ENCODE peak calls at places on chromosomes 5 and 9, in seven cellular contexts. One of them, this sample, is unnamed.

GRCh38 chr9:100098241-100098886 is 436 bp downstream of the ERP44 start:
- DNase-seq in mucosa of descending colon: peak; percentile 75
- DNase-seq in fibroblast of pulmonary artery: peak; percentile 50
- DNase-seq in CD8-positive, alpha-beta T cell: no peak
- DNase-seq in AG04450: peak; percentile 6
- DNase-seq in type B pancreatic cell: peak; percentile 69
- DNase-seq in esophagus squamous epithelium: no peak
- DNase-seq in this sample: no peak

GRCh38 chr9:5719546-5719945 is 90.6 kb downstream of the RIC1 start:
- DNase-seq in mucosa of descending colon: no peak
- DNase-seq in fibroblast of pulmonary artery: peak; percentile 27
- DNase-seq in CD8-positive, alpha-beta T cell: no peak
- DNase-seq in AG04450: no peak
- DNase-seq in type B pancreatic cell: no peak
- DNase-seq in esophagus squamous epithelium: no peak
- DNase-seq in this sample: no peak

GRCh38 chr5:106121972-106122605 is 1548.6 kb downstream of the EFNA5 start:
- DNase-seq in mucosa of descending colon: peak; percentile 44
- DNase-seq in fibroblast of pulmonary artery: peak; percentile 19
- DNase-seq in CD8-positive, alpha-beta T cell: no peak
- DNase-seq in AG04450: no peak
- DNase-seq in type B pancreatic cell: no peak
- DNase-seq in esophagus squamous epithelium: no peak
- DNase-seq in this sample: peak; percentile 28

GRCh38 chr5:129857124-129857523 is 47.1 kb upstream of the CHSY3 start:
- DNase-seq in mucosa of descending colon: no peak
- DNase-seq in fibroblast of pulmonary artery: peak; percentile 19
- DNase-seq in CD8-positive, alpha-beta T cell: no peak
- DNase-seq in AG04450: no peak
- DNase-seq in type B pancreatic cell: no peak
- DNase-seq in esophagus squamous epithelium: no peak
- DNase-seq in this sample: no peak

GRCh38 chr5:62256161-62257017 is 49.6 kb upstream of the KIF2A start:
- DNase-seq in mucosa of descending colon: no peak
- DNase-seq in fibroblast of pulmonary artery: peak; percentile 30
- DNase-seq in CD8-positive, alpha-beta T cell: no peak
- DNase-seq in AG04450: no peak
- DNase-seq in type B pancreatic cell: no peak
- DNase-seq in esophagus squamous epithelium: no peak
- DNase-seq in this sample: no peak

GRCh38 chr5:111673896-111674626 is 82.9 kb downstream of the NREP start:
- DNase-seq in mucosa of descending colon: no peak
- DNase-seq in fibroblast of pulmonary artery: no peak
- DNase-seq in CD8-positive, alpha-beta T cell: no peak
- DNase-seq in AG04450: no peak
- DNase-seq in type B pancreatic cell: no peak
- DNase-seq in esophagus squamous epithelium: no peak
- DNase-seq in this sample: no peak

GRCh38 chr5:128532127-128532526 is 5.9 kb downstream of the FBN2 start:
- DNase-seq in mucosa of descending colon: no peak
- DNase-seq in fibroblast of pulmonary artery: no peak
- DNase-seq in CD8-positive, alpha-beta T cell: no peak
- DNase-seq in AG04450: no peak
- DNase-seq in type B pancreatic cell: no peak
- DNase-seq in esophagus squamous epithelium: no peak
- DNase-seq in this sample: no peak

GRCh38 chr9:77163889-77164288 is 13.4 kb upstream of the VPS13A start:
- DNase-seq in mucosa of descending colon: no peak
- DNase-seq in fibroblast of pulmonary artery: peak; percentile 91
- DNase-seq in CD8-positive, alpha-beta T cell: no peak
- DNase-seq in AG04450: no peak
- DNase-seq in type B pancreatic cell: no peak
- DNase-seq in esophagus squamous epithelium: no peak
- DNase-seq in this sample: no peak

GRCh38 chr9:106403081-106403480 is 459.9 kb upstream of the ZNF462 start:
- DNase-seq in mucosa of descending colon: no peak
- DNase-seq in fibroblast of pulmonary artery: peak; percentile 0
- DNase-seq in CD8-positive, alpha-beta T cell: no peak
- DNase-seq in AG04450: no peak
- DNase-seq in type B pancreatic cell: no peak
- DNase-seq in esophagus squamous epithelium: no peak
- DNase-seq in this sample: no peak

GRCh38 chr9:31034311-31034710 is 1350.1 kb upstream of the ACO1 start:
- DNase-seq in mucosa of descending colon: no peak
- DNase-seq in fibroblast of pulmonary artery: peak; percentile 15
- DNase-seq in CD8-positive, alpha-beta T cell: no peak
- DNase-seq in AG04450: no peak
- DNase-seq in type B pancreatic cell: no peak
- DNase-seq in esophagus squamous epithelium: no peak
- DNase-seq in this sample: no peak

GRCh38 chr9:97388721-97389238 is 23.1 kb upstream of the TDRD7 start:
- DNase-seq in mucosa of descending colon: no peak
- DNase-seq in fibroblast of pulmonary artery: no peak
- DNase-seq in CD8-positive, alpha-beta T cell: no peak
- DNase-seq in AG04450: no peak
- DNase-seq in type B pancreatic cell: no peak
- DNase-seq in esophagus squamous epithelium: no peak
- DNase-seq in this sample: no peak

GRCh38 chr9:34079181-34079580 is 30.5 kb upstream of the UBAP2 start:
- DNase-seq in mucosa of descending colon: no peak
- DNase-seq in fibroblast of pulmonary artery: peak; percentile 24
- DNase-seq in CD8-positive, alpha-beta T cell: no peak
- DNase-seq in AG04450: no peak
- DNase-seq in type B pancreatic cell: no peak
- DNase-seq in esophagus squamous epithelium: no peak
- DNase-seq in this sample: no peak

GRCh38 chr5:125134216-125135081 is 388.0 kb upstream of the ZNF608 start:
- DNase-seq in mucosa of descending colon: no peak
- DNase-seq in fibroblast of pulmonary artery: peak; percentile 84
- DNase-seq in CD8-positive, alpha-beta T cell: no peak
- DNase-seq in AG04450: no peak
- DNase-seq in type B pancreatic cell: no peak
- DNase-seq in esophagus squamous epithelium: no peak
- DNase-seq in this sample: no peak

GRCh38 chr9:132169672-132170392 is 8.0 kb downstream of the NTNG2 start:
- DNase-seq in mucosa of descending colon: peak; percentile 55
- DNase-seq in fibroblast of pulmonary artery: peak; percentile 65
- DNase-seq in CD8-positive, alpha-beta T cell: peak; percentile 47
- DNase-seq in AG04450: peak; percentile 8
- DNase-seq in type B pancreatic cell: no peak
- DNase-seq in esophagus squamous epithelium: no peak
- DNase-seq in this sample: peak; percentile 56

GRCh38 chr9:127693143-127693542 is 13.6 kb upstream of the CFAP157 start:
- DNase-seq in mucosa of descending colon: no peak
- DNase-seq in fibroblast of pulmonary artery: no peak
- DNase-seq in CD8-positive, alpha-beta T cell: no peak
- DNase-seq in AG04450: no peak
- DNase-seq in type B pancreatic cell: no peak
- DNase-seq in esophagus squamous epithelium: no peak
- DNase-seq in this sample: no peak

GRCh38 chr9:109010676-109011655 is 2.3 kb downstream of the CTNNAL1 start:
- DNase-seq in mucosa of descending colon: no peak
- DNase-seq in fibroblast of pulmonary artery: peak; percentile 83
- DNase-seq in CD8-positive, alpha-beta T cell: peak; percentile 9
- DNase-seq in AG04450: peak; percentile 64
- DNase-seq in type B pancreatic cell: no peak
- DNase-seq in esophagus squamous epithelium: no peak
- DNase-seq in this sample: no peak

GRCh38 chr5:123116063-123116462 is 27.0 kb downstream of the PRDM6 start:
- DNase-seq in mucosa of descending colon: no peak
- DNase-seq in fibroblast of pulmonary artery: no peak
- DNase-seq in CD8-positive, alpha-beta T cell: no peak
- DNase-seq in AG04450: no peak
- DNase-seq in type B pancreatic cell: no peak
- DNase-seq in esophagus squamous epithelium: no peak
- DNase-seq in this sample: no peak

GRCh38 chr9:91334053-91334452 is 27.7 kb downstream of the AUH start:
- DNase-seq in mucosa of descending colon: no peak
- DNase-seq in fibroblast of pulmonary artery: no peak
- DNase-seq in CD8-positive, alpha-beta T cell: no peak
- DNase-seq in AG04450: no peak
- DNase-seq in type B pancreatic cell: no peak
- DNase-seq in esophagus squamous epithelium: no peak
- DNase-seq in this sample: no peak

GRCh38 chr9:120818595-120818994 is 24.1 kb downstream of the PSMD5 start:
- DNase-seq in mucosa of descending colon: no peak
- DNase-seq in fibroblast of pulmonary artery: no peak
- DNase-seq in CD8-positive, alpha-beta T cell: no peak
- DNase-seq in AG04450: no peak
- DNase-seq in type B pancreatic cell: no peak
- DNase-seq in esophagus squamous epithelium: no peak
- DNase-seq in this sample: no peak

GRCh38 chr9:86352440-86353106 is 1.6 kb downstream of the TUT7 start:
- DNase-seq in mucosa of descending colon: no peak
- DNase-seq in fibroblast of pulmonary artery: peak; percentile 29
- DNase-seq in CD8-positive, alpha-beta T cell: no peak
- DNase-seq in AG04450: no peak
- DNase-seq in type B pancreatic cell: no peak
- DNase-seq in esophagus squamous epithelium: no peak
- DNase-seq in this sample: no peak

GRCh38 chr5:36492998-36493655 is 113.3 kb upstream of the SLC1A3 start:
- DNase-seq in mucosa of descending colon: no peak
- DNase-seq in fibroblast of pulmonary artery: no peak
- DNase-seq in CD8-positive, alpha-beta T cell: no peak
- DNase-seq in AG04450: no peak
- DNase-seq in type B pancreatic cell: no peak
- DNase-seq in esophagus squamous epithelium: no peak
- DNase-seq in this sample: no peak

GRCh38 chr9:4297795-4298254 is 2.0 kb downstream of the GLIS3 start:
- DNase-seq in mucosa of descending colon: peak; percentile 80
- DNase-seq in fibroblast of pulmonary artery: peak; percentile 90
- DNase-seq in CD8-positive, alpha-beta T cell: peak; percentile 35
- DNase-seq in AG04450: no peak
- DNase-seq in type B pancreatic cell: peak; percentile 71
- DNase-seq in esophagus squamous epithelium: no peak
- DNase-seq in this sample: peak; percentile 66

GRCh38 chr9:134546231-134546731 is 95.3 kb upstream of the COL5A1 start:
- DNase-seq in mucosa of descending colon: peak; percentile 24
- DNase-seq in fibroblast of pulmonary artery: peak; percentile 17
- DNase-seq in CD8-positive, alpha-beta T cell: no peak
- DNase-seq in AG04450: no peak
- DNase-seq in type B pancreatic cell: no peak
- DNase-seq in esophagus squamous epithelium: no peak
- DNase-seq in this sample: no peak

GRCh38 chr5:53109041-53109435 is 519 bp downstream of the MOCS2 start:
- DNase-seq in mucosa of descending colon: no peak
- DNase-seq in fibroblast of pulmonary artery: peak; percentile 39
- DNase-seq in CD8-positive, alpha-beta T cell: no peak
- DNase-seq in AG04450: no peak
- DNase-seq in type B pancreatic cell: no peak
- DNase-seq in esophagus squamous epithelium: no peak
- DNase-seq in this sample: no peak

GRCh38 chr9:21974542-21975409 is 19.4 kb downstream of the CDKN2A start:
- DNase-seq in mucosa of descending colon: no peak
- DNase-seq in fibroblast of pulmonary artery: peak; percentile 67
- DNase-seq in CD8-positive, alpha-beta T cell: peak; percentile 20
- DNase-seq in AG04450: no peak
- DNase-seq in type B pancreatic cell: no peak
- DNase-seq in esophagus squamous epithelium: no peak
- DNase-seq in this sample: no peak

GRCh38 chr5:134138416-134139376 is 24.2 kb downstream of the TCF7 start:
- DNase-seq in mucosa of descending colon: peak; percentile 15
- DNase-seq in fibroblast of pulmonary artery: no peak
- DNase-seq in CD8-positive, alpha-beta T cell: peak; percentile 4
- DNase-seq in AG04450: no peak
- DNase-seq in type B pancreatic cell: peak; percentile 40
- DNase-seq in esophagus squamous epithelium: no peak
- DNase-seq in this sample: no peak

GRCh38 chr9:35686222-35687203 is 3.2 kb downstream of the TPM2 start:
- DNase-seq in mucosa of descending colon: no peak
- DNase-seq in fibroblast of pulmonary artery: peak; percentile 44
- DNase-seq in CD8-positive, alpha-beta T cell: no peak
- DNase-seq in AG04450: no peak
- DNase-seq in type B pancreatic cell: no peak
- DNase-seq in esophagus squamous epithelium: no peak
- DNase-seq in this sample: no peak

GRCh38 chr9:38417003-38417965 is 7.0 kb downstream of the IGFBPL1 start:
- DNase-seq in mucosa of descending colon: peak; percentile 52
- DNase-seq in fibroblast of pulmonary artery: no peak
- DNase-seq in CD8-positive, alpha-beta T cell: no peak
- DNase-seq in AG04450: no peak
- DNase-seq in type B pancreatic cell: no peak
- DNase-seq in esophagus squamous epithelium: no peak
- DNase-seq in this sample: peak; percentile 59

GRCh38 chr5:134101686-134102439 is 12.6 kb upstream of the TCF7 start:
- DNase-seq in mucosa of descending colon: peak; percentile 81
- DNase-seq in fibroblast of pulmonary artery: no peak
- DNase-seq in CD8-positive, alpha-beta T cell: peak; percentile 70
- DNase-seq in AG04450: no peak
- DNase-seq in type B pancreatic cell: no peak
- DNase-seq in esophagus squamous epithelium: no peak
- DNase-seq in this sample: peak; percentile 78

GRCh38 chr5:169300468-169301385 is at the start of gene SLIT3:
- DNase-seq in mucosa of descending colon: peak; percentile 60
- DNase-seq in fibroblast of pulmonary artery: peak; percentile 75
- DNase-seq in CD8-positive, alpha-beta T cell: no peak
- DNase-seq in AG04450: no peak
- DNase-seq in type B pancreatic cell: peak; percentile 79
- DNase-seq in esophagus squamous epithelium: no peak
- DNase-seq in this sample: peak; percentile 30
- TF ChIP-seq CTCF in mucosa of descending colon: no peak
- TF ChIP-seq CTCF in fibroblast of pulmonary artery: no peak
- TF ChIP-seq CTCF in CD8-positive, alpha-beta T cell: no peak
- TF ChIP-seq CTCF in AG04450: no peak
- TF ChIP-seq CTCF in type B pancreatic cell: no peak
- TF ChIP-seq CTCF in esophagus squamous epithelium: no peak
- TF ChIP-seq CTCF in this sample: peak; percentile 20

GRCh38 chr9:113355197-113355596 is 5.9 kb downstream of the BSPRY start:
- DNase-seq in mucosa of descending colon: no peak
- DNase-seq in fibroblast of pulmonary artery: peak; percentile 38
- DNase-seq in CD8-positive, alpha-beta T cell: no peak
- DNase-seq in AG04450: no peak
- DNase-seq in type B pancreatic cell: no peak
- DNase-seq in esophagus squamous epithelium: no peak
- DNase-seq in this sample: no peak
- TF ChIP-seq CTCF in mucosa of descending colon: no peak
- TF ChIP-seq CTCF in fibroblast of pulmonary artery: peak; percentile 38
- TF ChIP-seq CTCF in CD8-positive, alpha-beta T cell: no peak
- TF ChIP-seq CTCF in AG04450: peak; percentile 44
- TF ChIP-seq CTCF in type B pancreatic cell: peak; percentile 25
- TF ChIP-seq CTCF in esophagus squamous epithelium: no peak
- TF ChIP-seq CTCF in this sample: no peak

GRCh38 chr9:28942941-28943340 is 1369.7 kb upstream of the C9orf72 start:
- DNase-seq in mucosa of descending colon: no peak
- DNase-seq in fibroblast of pulmonary artery: no peak
- DNase-seq in CD8-positive, alpha-beta T cell: no peak
- DNase-seq in AG04450: no peak
- DNase-seq in type B pancreatic cell: no peak
- DNase-seq in esophagus squamous epithelium: no peak
- DNase-seq in this sample: no peak
- TF ChIP-seq CTCF in mucosa of descending colon: no peak
- TF ChIP-seq CTCF in fibroblast of pulmonary artery: no peak
- TF ChIP-seq CTCF in CD8-positive, alpha-beta T cell: no peak
- TF ChIP-seq CTCF in AG04450: no peak
- TF ChIP-seq CTCF in type B pancreatic cell: no peak
- TF ChIP-seq CTCF in esophagus squamous epithelium: no peak
- TF ChIP-seq CTCF in this sample: no peak

DNA sequence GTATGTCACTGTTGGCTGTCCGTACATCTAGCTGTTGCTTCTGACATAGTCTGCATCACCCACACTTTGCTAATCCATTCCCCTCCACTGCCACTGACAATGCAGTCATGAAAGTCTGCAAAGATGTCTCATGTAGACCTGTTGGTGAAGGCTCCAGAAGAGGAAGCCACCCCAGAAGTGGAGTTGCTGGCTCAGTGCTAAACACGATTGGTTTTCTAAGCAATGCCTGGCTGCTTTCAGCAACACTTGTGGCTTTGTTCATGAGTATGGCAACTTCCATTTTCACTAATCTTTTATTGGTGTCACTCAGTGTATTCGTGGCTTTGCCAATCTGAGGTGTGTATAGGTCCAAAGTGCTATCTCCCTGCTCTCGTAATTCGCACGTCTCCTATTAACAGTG is 288.1 kb downstream of the GADD45G start:
- DNase-seq in mucosa of descending colon: no peak
- DNase-seq in fibroblast of pulmonary artery: no peak
- DNase-seq in CD8-positive, alpha-beta T cell: no peak
- DNase-seq in AG04450: no peak
- DNase-seq in type B pancreatic cell: no peak
- DNase-seq in esophagus squamous epithelium: no peak
- DNase-seq in this sample: no peak
- TF ChIP-seq CTCF in mucosa of descending colon: no peak
- TF ChIP-seq CTCF in fibroblast of pulmonary artery: no peak
- TF ChIP-seq CTCF in CD8-positive, alpha-beta T cell: no peak
- TF ChIP-seq CTCF in AG04450: no peak
- TF ChIP-seq CTCF in type B pancreatic cell: no peak
- TF ChIP-seq CTCF in esophagus squamous epithelium: no peak
- TF ChIP-seq CTCF in this sample: no peak